ENCODE peak calls at places on chromosomes 5 and 9, in six cellular contexts. Y is Jurkat, Clone E6-1; L is RWPE1; I is stomach; J is GM19239; S is NCI-H1930. U is an unnamed sample.

GRCh38 chr5:134171972-134172371 is 4.8 kb downstream of the SKP1 start:
- DNase-seq in L (no peak), I (peak; percentile 45), S (no peak), J (no peak), Y (no peak), U (no peak)

GRCh38 chr5:51381801-51382507 is 1.3 kb upstream of the ISL1 start:
- DNase-seq in I (no peak), Y (no peak), L (no peak), J (no peak), S (no peak), U (no peak)

GRCh38 chr5:154193636-154194035 is 3.1 kb downstream of the GALNT10 start:
- DNase-seq in L (no peak), Y (no peak), I (no peak), S (no peak), J (no peak), U (no peak)

GRCh38 chr9:72315089-72315509 is 49.9 kb downstream of the ZFAND5 start:
- DNase-seq in Y (no peak), I (peak; percentile 74), J (no peak), S (no peak), L (no peak), U (peak; percentile 72)

GRCh38 chr5:61966558-61966957 is 339.4 kb upstream of the KIF2A start:
- DNase-seq in J (no peak), I (no peak), Y (no peak), S (no peak), L (no peak), U (no peak)

GRCh38 chr5:19928556-19929421 is 59.2 kb downstream of the CDH18 start:
- DNase-seq in L (peak; percentile 86), J (no peak), Y (no peak), S (no peak), I (no peak), U (no peak)

GRCh38 chr5:123285122-123286011 is 137.8 kb downstream of the CEP120 start:
- DNase-seq in I (no peak), L (no peak), Y (no peak), S (no peak), J (no peak), U (no peak)

GRCh38 chr5:141742866-141743651 is 61.0 kb upstream of the ARAP3 start:
- DNase-seq in L (peak; percentile 67), S (no peak), Y (peak; percentile 14), J (no peak), I (peak; percentile 28), U (no peak)

GRCh38 chr9:125361837-125362531 is 100.4 kb downstream of the GAPVD1 start:
- DNase-seq in S (no peak), I (no peak), J (no peak), Y (peak; percentile 61), L (no peak), U (no peak)